ENCODE peak calls at places on chromosomes 12 and 14, in six cellular contexts. D, N, X, F, L and T are unnamed samples.

GRCh38 chr14:104378636-104379225 is 200.8 kb upstream of the C14orf180 start:
- DNase-seq in D (no peak), F (no peak), N (no peak), L (no peak), X (no peak), T (no peak)

GRCh38 chr14:61003571-61003970 is 22.5 kb downstream of the SLC38A6 start:
- DNase-seq in X (no peak), D (no peak), F (no peak), L (peak), N (no peak), T (peak)

GRCh38 chr14:54564071-54564798 is 2.7 kb upstream of the SAMD4A start:
- DNase-seq in F (no peak), X (no peak), N (peak), L (no peak), D (peak), T (peak)

GRCh38 chr12:127149226-127149964 is 1117.6 kb upstream of the TMEM132C start:
- DNase-seq in N (peak), X (no peak), D (no peak), F (no peak), L (no peak), T (peak)

GRCh38 chr14:22718091-22718490 is 48.4 kb upstream of the OXA1L start:
- DNase-seq in F (no peak), D (no peak), L (no peak), N (no peak), X (no peak), T (no peak)

GRCh38 chr12:120230326-120230973 is 29.5 kb upstream of the RPLP0 start:
- DNase-seq in N (peak), D (peak), L (peak), F (peak), X (peak), T (peak)

GRCh38 chr12:66776974-66777373 is 98.1 kb upstream of the GRIP1 start:
- DNase-seq in X (no peak), F (no peak), D (no peak), L (no peak), N (no peak), T (no peak)

GRCh38 chr12:48779869-48780268 is 9.0 kb downstream of the ADCY6 start:
- DNase-seq in F (no peak), L (no peak), D (no peak), X (no peak), N (peak), T (peak)

GRCh38 chr14:68164723-68165122 is 345.1 kb downstream of the RAD51B start:
- DNase-seq in F (no peak), L (no peak), D (no peak), X (no peak), N (no peak), T (no peak)

GRCh38 chr14:55057919-55058318 is 6.5 kb downstream of the MAPK1IP1L start:
- DNase-seq in N (no peak), X (no peak), F (no peak), D (no peak), L (no peak), T (no peak)

GRCh38 chr12:122473543-122474323 is 27.0 kb downstream of the ZCCHC8 start:
- DNase-seq in N (peak), D (no peak), F (no peak), X (no peak), L (peak), T (peak)

GRCh38 chr12:68951652-68952051 is 18.7 kb upstream of the CPM start:
- DNase-seq in L (no peak), N (no peak), X (no peak), F (no peak), D (no peak), T (no peak)

GRCh38 chr12:124543052-124543590 is 24.3 kb downstream of the NCOR2 start:
- DNase-seq in D (no peak), X (no peak), L (peak), N (peak), F (no peak), T (no peak)

GRCh38 chr12:130700492-130701401 is 15.4 kb downstream of the RIMBP2 start:
- DNase-seq in X (no peak), D (no peak), L (no peak), N (no peak), F (peak), T (no peak)

GRCh38 chr12:48160807-48161206 is 3.5 kb upstream of the ASB8 start:
- DNase-seq in L (no peak), F (no peak), N (no peak), D (no peak), X (no peak), T (no peak)

GRCh38 chr14:98146416-98146815 is 1125.6 kb downstream of the BCL11B start:
- DNase-seq in N (no peak), D (no peak), F (no peak), L (no peak), X (no peak), T (no peak)

GRCh38 chr14:99717682-99718013 is 33.5 kb downstream of the CYP46A1 start:
- DNase-seq in N (no peak), X (no peak), F (no peak), D (no peak), L (no peak), T (no peak)

GRCh38 chr12:12481636-12482035 is 81.0 kb downstream of the DUSP16 start:
- DNase-seq in F (no peak), L (no peak), D (no peak), X (no peak), N (no peak), T (no peak)

GRCh38 chr14:83470959-83471358 is 1937.3 kb upstream of the SEL1L start:
- DNase-seq in X (no peak), D (no peak), F (no peak), L (no peak), N (no peak), T (no peak)
- H4K91ac ChIP-seq in X (no peak), D (no peak), F (no peak), L (no peak), N (no peak), T (no peak)

GRCh38 chr12:63036974-63037335 is 102.0 kb upstream of the PPM1H start:
- DNase-seq in F (no peak), D (no peak), L (no peak), X (no peak), N (no peak), T (no peak)
- H4K91ac ChIP-seq in F (no peak), D (no peak), L (no peak), X (no peak), N (no peak), T (no peak)

GRCh38 chr14:91810699-91811098 is 56.6 kb downstream of the TC2N start:
- DNase-seq in F (no peak), N (no peak), L (no peak), D (no peak), X (no peak), T (no peak)

GRCh38 chr14:91805659-91806058 is 61.7 kb downstream of the TC2N start:
- DNase-seq in L (no peak), N (no peak), D (no peak), F (no peak), X (no peak), T (no peak)

GRCh38 chr14:91801358-91801757 is 66.0 kb downstream of the TC2N start:
- DNase-seq in D (no peak), L (no peak), N (no peak), F (no peak), X (no peak), T (no peak)

DNA sequence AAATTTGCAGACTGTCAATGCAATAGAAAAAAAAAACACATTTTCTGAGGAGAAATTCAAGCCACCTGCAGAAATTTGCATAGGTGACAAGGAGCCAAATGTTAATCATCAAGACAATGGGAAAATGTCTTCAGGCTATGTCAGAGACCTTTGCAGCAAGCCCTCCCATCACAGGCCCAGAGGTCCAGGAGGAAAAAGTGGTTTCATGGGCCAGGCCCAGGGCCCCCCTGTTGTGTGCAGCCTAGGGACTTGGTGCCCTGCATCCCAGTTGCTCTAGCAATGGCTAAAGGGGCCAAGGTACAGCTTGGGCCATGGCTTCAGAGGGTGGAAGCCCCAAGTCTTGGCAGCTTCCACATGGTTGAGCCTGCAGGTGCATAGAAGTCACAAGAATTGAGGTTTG is 60.6 kb downstream of the TC2N start:
- DNase-seq in F (no peak), L (no peak), D (no peak), N (no peak), X (no peak), T (no peak)
- H4K91ac ChIP-seq in F (no peak), L (no peak), D (no peak), N (no peak), X (no peak), T (no peak)

DNA sequence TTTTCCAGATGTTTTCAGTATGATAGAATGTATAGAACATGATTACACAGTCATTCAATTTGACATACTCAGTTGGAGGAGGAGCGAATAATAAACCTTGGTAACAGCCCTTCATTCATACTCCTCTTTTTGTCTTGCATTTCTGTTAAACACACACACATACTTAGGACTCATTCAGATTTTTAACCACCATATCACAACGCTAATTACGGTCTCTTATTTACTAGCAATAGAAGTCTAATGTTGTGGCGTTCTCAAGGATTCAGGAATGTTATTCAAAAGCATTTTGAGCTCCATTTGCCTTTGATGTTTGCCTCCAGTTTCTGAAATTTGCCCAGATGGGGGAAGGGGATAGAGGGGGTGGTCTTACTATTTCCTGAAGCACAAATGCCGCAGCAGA is 227.1 kb downstream of the FBXL14 start:
- DNase-seq in X (no peak), D (no peak), N (no peak), L (no peak), F (no peak), T (no peak)
- H4K91ac ChIP-seq in X (no peak), D (no peak), N (no peak), L (no peak), F (no peak), T (no peak)

DNA sequence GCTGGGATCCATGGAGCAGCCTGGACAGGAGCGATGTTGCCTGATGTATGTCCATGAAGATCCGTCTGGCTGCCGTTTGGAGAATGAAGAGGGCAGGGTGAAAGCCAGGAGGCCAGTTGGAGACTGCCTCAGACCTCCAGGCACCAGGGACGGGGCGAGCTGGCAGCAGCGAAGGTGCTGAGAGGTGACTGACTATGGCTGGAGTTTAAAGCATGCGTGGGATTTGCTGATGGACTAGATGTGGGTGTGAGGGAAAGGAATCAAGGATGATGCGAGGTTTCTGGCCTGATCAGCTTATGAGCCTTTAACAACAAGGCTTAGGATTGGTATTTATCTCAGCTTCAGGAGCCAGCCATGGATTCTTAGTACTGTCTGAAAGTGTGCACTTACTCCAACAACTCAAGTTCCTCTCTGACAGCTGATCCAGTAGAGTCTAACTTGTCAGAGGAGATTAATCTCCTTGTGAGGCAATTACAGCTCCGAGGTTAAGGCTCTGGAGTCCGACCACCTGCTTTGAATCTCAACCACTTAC is 49.4 kb downstream of the DYNC1H1 start:
- DNase-seq in N (no peak), F (no peak), D (no peak), X (no peak), L (peak), T (no peak)
- H4K91ac ChIP-seq in N (no peak), F (no peak), D (no peak), X (no peak), L (no peak), T (no peak)

GRCh38 chr14:33480589-33481184 is 470.2 kb downstream of the EGLN3 start:
- DNase-seq in N (no peak), D (no peak), L (no peak), F (no peak), X (no peak), T (no peak)

GRCh38 chr14:33488547-33488946 is 462.3 kb downstream of the EGLN3 start:
- DNase-seq in F (no peak), D (no peak), L (no peak), X (no peak), N (no peak), T (no peak)

GRCh38 chr14:33484264-33484663 is 466.6 kb downstream of the EGLN3 start:
- DNase-seq in N (peak), L (no peak), F (no peak), D (no peak), X (no peak), T (no peak)

GRCh38 chr14:33483110-33483509 is 467.8 kb downstream of the EGLN3 start:
- DNase-seq in L (no peak), X (no peak), F (no peak), N (no peak), D (no peak), T (no peak)

DNA sequence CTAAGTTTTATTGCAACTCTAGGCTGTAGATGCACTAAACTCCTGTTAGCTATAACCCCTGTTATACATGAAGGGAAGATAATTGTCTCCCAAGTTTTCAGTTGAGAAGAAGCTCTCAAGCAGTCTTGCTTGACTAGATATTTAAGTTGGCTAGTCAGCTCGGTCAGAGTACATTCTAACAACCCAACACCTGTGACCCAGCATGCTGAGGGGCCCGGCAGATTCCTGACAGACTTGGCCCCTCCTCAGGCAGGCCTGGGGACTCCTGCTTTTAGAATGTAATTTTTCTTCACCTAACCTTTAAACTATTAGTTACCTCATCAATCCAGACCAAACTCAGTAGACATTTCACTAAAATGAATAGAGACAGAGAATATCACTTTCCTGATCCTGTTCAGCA is 464.4 kb downstream of the EGLN3 start:
- DNase-seq in X (no peak), N (no peak), L (no peak), F (no peak), D (no peak), T (no peak)
- H4K91ac ChIP-seq in X (no peak), N (no peak), L (no peak), F (no peak), D (no peak), T (no peak)

GRCh38 chr12:116559080-116559329 is 176 bp upstream of the MAP1LC3B2 start:
- DNase-seq in X (no peak), L (no peak), D (no peak), F (no peak), N (no peak), T (no peak)

GRCh38 chr12:116562090-116562489 is 2.9 kb downstream of the MAP1LC3B2 start:
- DNase-seq in X (no peak), N (no peak), L (no peak), D (no peak), F (no peak), T (no peak)

GRCh38 chr12:116559330-116560080 is at the start of gene MAP1LC3B2:
- DNase-seq in L (no peak), F (peak), N (peak), X (no peak), D (no peak), T (peak)

GRCh38 chr12:116563262-116563661 is 4.1 kb downstream of the MAP1LC3B2 start:
- DNase-seq in D (no peak), X (no peak), N (no peak), F (no peak), L (no peak), T (no peak)

DNA sequence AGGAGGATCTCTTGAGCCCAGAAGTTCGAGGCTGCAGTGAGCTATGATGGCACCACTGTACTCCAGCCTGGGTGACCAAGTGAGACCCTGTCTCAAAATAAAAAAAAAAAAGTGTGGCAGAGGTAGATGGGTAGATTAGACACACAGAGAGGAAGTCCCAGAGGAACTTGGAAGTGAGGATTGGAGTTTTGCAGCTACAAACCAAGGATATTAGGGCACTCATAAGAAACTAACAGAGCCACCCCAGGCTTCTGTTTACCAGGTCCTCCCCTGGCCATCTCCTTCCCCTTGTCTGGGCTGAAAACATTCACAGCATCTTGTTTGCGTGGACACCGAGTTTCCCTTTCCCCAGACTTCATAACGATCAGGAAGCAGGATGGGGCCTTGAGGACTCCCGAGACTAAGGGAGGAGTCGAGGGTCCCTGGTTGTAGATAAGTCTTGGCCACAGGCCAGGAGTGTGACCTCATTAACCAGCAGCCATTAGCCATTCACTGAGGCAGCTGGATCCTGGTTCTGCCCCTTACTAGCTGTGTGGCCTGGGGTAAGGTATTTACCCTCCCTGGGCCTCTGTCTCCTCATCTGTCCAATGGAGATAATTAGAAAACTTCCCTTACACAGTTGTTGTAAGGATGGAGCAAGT is 2.1 kb downstream of the MAP1LC3B2 start:
- DNase-seq in F (no peak), N (no peak), D (no peak), X (no peak), L (no peak), T (no peak)
- H4K91ac ChIP-seq in F (no peak), N (peak), D (no peak), X (no peak), L (no peak), T (no peak)

GRCh38 chr14:75568141-75568540 is 10.3 kb upstream of the FLVCR2 start:
- DNase-seq in N (no peak), D (no peak), X (no peak), F (no peak), L (no peak), T (no peak)
- H4K91ac ChIP-seq in N (no peak), D (no peak), X (no peak), F (no peak), L (no peak), T (no peak)

GRCh38 chr12:2289525-2289924 is 236.7 kb downstream of the CACNA1C start:
- DNase-seq in F (no peak), X (no peak), N (no peak), L (no peak), D (no peak), T (no peak)
- H4K91ac ChIP-seq in F (no peak), X (no peak), N (no peak), L (no peak), D (no peak), T (no peak)